ENCODE peak calls at places on chromosome 11, in eight cellular contexts. One of them, this sample, is unnamed.
A peak's percentile ranks its signal among the peaks of the same experiment; 100 is the strongest.

GRCh38 chr11:46718155-46719019 is 626 bp upstream of the F2 start:
- DNase-seq in Kasumi-1: no peak
- DNase-seq in NCI-H1092 treated with DMSO at 0.1 percent for 48 hours: peak; percentile 39
- DNase-seq in activated T-helper 1 cell treated with anti-CD3 and anti-CD28 coated beads, Interleukin-12 subunit alpha, Interleukin-12 subunit beta, Interleukin-2, Interleukin-4 antibody, amounts not matched to agents 30 ng/mL and 10 ng/mL and 1 ng/mL, durations not matched to agents 14 hours and 24 hours and 36 hours: no peak
- DNase-seq in stimulated activated CD8-positive, alpha-beta memory T cell treated with anti-CD3 and anti-CD28 coated beads, Interleukin-7, amount 100 ng/mL, for 1 hour: no peak
- DNase-seq in ovary: no peak
- DNase-seq in stimulated activated CD4-positive, alpha-beta T cell treated with anti-CD3 and anti-CD28 coated beads, Interleukin-15, amount 100 ng/mL, for 1 hour: no peak
- DNase-seq in NCI-H2081: peak; percentile 64
- DNase-seq in this sample: no peak

GRCh38 chr11:71137376-71137775 is 115.0 kb downstream of the SHANK2 start:
- DNase-seq in Kasumi-1: no peak
- DNase-seq in NCI-H1092 treated with DMSO at 0.1 percent for 48 hours: no peak
- DNase-seq in activated T-helper 1 cell treated with anti-CD3 and anti-CD28 coated beads, Interleukin-12 subunit alpha, Interleukin-12 subunit beta, Interleukin-2, Interleukin-4 antibody, amounts not matched to agents 30 ng/mL and 10 ng/mL and 1 ng/mL, durations not matched to agents 14 hours and 24 hours and 36 hours: no peak
- DNase-seq in stimulated activated CD8-positive, alpha-beta memory T cell treated with anti-CD3 and anti-CD28 coated beads, Interleukin-7, amount 100 ng/mL, for 1 hour: no peak
- DNase-seq in ovary: no peak
- DNase-seq in stimulated activated CD4-positive, alpha-beta T cell treated with anti-CD3 and anti-CD28 coated beads, Interleukin-15, amount 100 ng/mL, for 1 hour: no peak
- DNase-seq in NCI-H2081: no peak
- DNase-seq in this sample: no peak

GRCh38 chr11:120233207-120233803 is 6.6 kb upstream of the POU2F3 start:
- DNase-seq in Kasumi-1: no peak
- DNase-seq in NCI-H1092 treated with DMSO at 0.1 percent for 48 hours: no peak
- DNase-seq in activated T-helper 1 cell treated with anti-CD3 and anti-CD28 coated beads, Interleukin-12 subunit alpha, Interleukin-12 subunit beta, Interleukin-2, Interleukin-4 antibody, amounts not matched to agents 30 ng/mL and 10 ng/mL and 1 ng/mL, durations not matched to agents 14 hours and 24 hours and 36 hours: no peak
- DNase-seq in stimulated activated CD8-positive, alpha-beta memory T cell treated with anti-CD3 and anti-CD28 coated beads, Interleukin-7, amount 100 ng/mL, for 1 hour: no peak
- DNase-seq in ovary: no peak
- DNase-seq in stimulated activated CD4-positive, alpha-beta T cell treated with anti-CD3 and anti-CD28 coated beads, Interleukin-15, amount 100 ng/mL, for 1 hour: no peak
- DNase-seq in NCI-H2081: no peak
- DNase-seq in this sample: no peak

GRCh38 chr11:117286588-117286987 is 4.6 kb upstream of the BACE1-AS start:
- DNase-seq in Kasumi-1: no peak
- DNase-seq in NCI-H1092 treated with DMSO at 0.1 percent for 48 hours: no peak
- DNase-seq in activated T-helper 1 cell treated with anti-CD3 and anti-CD28 coated beads, Interleukin-12 subunit alpha, Interleukin-12 subunit beta, Interleukin-2, Interleukin-4 antibody, amounts not matched to agents 30 ng/mL and 10 ng/mL and 1 ng/mL, durations not matched to agents 14 hours and 24 hours and 36 hours: no peak
- DNase-seq in stimulated activated CD8-positive, alpha-beta memory T cell treated with anti-CD3 and anti-CD28 coated beads, Interleukin-7, amount 100 ng/mL, for 1 hour: no peak
- DNase-seq in ovary: no peak
- DNase-seq in stimulated activated CD4-positive, alpha-beta T cell treated with anti-CD3 and anti-CD28 coated beads, Interleukin-15, amount 100 ng/mL, for 1 hour: no peak
- DNase-seq in NCI-H2081: no peak
- DNase-seq in this sample: no peak

GRCh38 chr11:18282626-18283025 is 16.6 kb downstream of the SAA1 start:
- DNase-seq in Kasumi-1: no peak
- DNase-seq in NCI-H1092 treated with DMSO at 0.1 percent for 48 hours: no peak
- DNase-seq in activated T-helper 1 cell treated with anti-CD3 and anti-CD28 coated beads, Interleukin-12 subunit alpha, Interleukin-12 subunit beta, Interleukin-2, Interleukin-4 antibody, amounts not matched to agents 30 ng/mL and 10 ng/mL and 1 ng/mL, durations not matched to agents 14 hours and 24 hours and 36 hours: no peak
- DNase-seq in stimulated activated CD8-positive, alpha-beta memory T cell treated with anti-CD3 and anti-CD28 coated beads, Interleukin-7, amount 100 ng/mL, for 1 hour: no peak
- DNase-seq in ovary: no peak
- DNase-seq in stimulated activated CD4-positive, alpha-beta T cell treated with anti-CD3 and anti-CD28 coated beads, Interleukin-15, amount 100 ng/mL, for 1 hour: no peak
- DNase-seq in NCI-H2081: no peak
- DNase-seq in this sample: no peak

GRCh38 chr11:129846508-129847335 is 31.1 kb downstream of the TMEM45B start:
- DNase-seq in Kasumi-1: no peak
- DNase-seq in NCI-H1092 treated with DMSO at 0.1 percent for 48 hours: no peak
- DNase-seq in activated T-helper 1 cell treated with anti-CD3 and anti-CD28 coated beads, Interleukin-12 subunit alpha, Interleukin-12 subunit beta, Interleukin-2, Interleukin-4 antibody, amounts not matched to agents 30 ng/mL and 10 ng/mL and 1 ng/mL, durations not matched to agents 14 hours and 24 hours and 36 hours: no peak
- DNase-seq in stimulated activated CD8-positive, alpha-beta memory T cell treated with anti-CD3 and anti-CD28 coated beads, Interleukin-7, amount 100 ng/mL, for 1 hour: no peak
- DNase-seq in ovary: no peak
- DNase-seq in stimulated activated CD4-positive, alpha-beta T cell treated with anti-CD3 and anti-CD28 coated beads, Interleukin-15, amount 100 ng/mL, for 1 hour: no peak
- DNase-seq in NCI-H2081: peak; percentile 59
- DNase-seq in this sample: no peak

GRCh38 chr11:69207165-69207889 is 51.6 kb downstream of the SMIM38 start:
- DNase-seq in Kasumi-1: no peak
- DNase-seq in NCI-H1092 treated with DMSO at 0.1 percent for 48 hours: no peak
- DNase-seq in activated T-helper 1 cell treated with anti-CD3 and anti-CD28 coated beads, Interleukin-12 subunit alpha, Interleukin-12 subunit beta, Interleukin-2, Interleukin-4 antibody, amounts not matched to agents 30 ng/mL and 10 ng/mL and 1 ng/mL, durations not matched to agents 14 hours and 24 hours and 36 hours: no peak
- DNase-seq in stimulated activated CD8-positive, alpha-beta memory T cell treated with anti-CD3 and anti-CD28 coated beads, Interleukin-7, amount 100 ng/mL, for 1 hour: no peak
- DNase-seq in ovary: no peak
- DNase-seq in stimulated activated CD4-positive, alpha-beta T cell treated with anti-CD3 and anti-CD28 coated beads, Interleukin-15, amount 100 ng/mL, for 1 hour: no peak
- DNase-seq in NCI-H2081: no peak
- DNase-seq in this sample: no peak

GRCh38 chr11:1425439-1425838 is 35.7 kb downstream of the BRSK2 start:
- DNase-seq in Kasumi-1: no peak
- DNase-seq in NCI-H1092 treated with DMSO at 0.1 percent for 48 hours: no peak
- DNase-seq in activated T-helper 1 cell treated with anti-CD3 and anti-CD28 coated beads, Interleukin-12 subunit alpha, Interleukin-12 subunit beta, Interleukin-2, Interleukin-4 antibody, amounts not matched to agents 30 ng/mL and 10 ng/mL and 1 ng/mL, durations not matched to agents 14 hours and 24 hours and 36 hours: no peak
- DNase-seq in stimulated activated CD8-positive, alpha-beta memory T cell treated with anti-CD3 and anti-CD28 coated beads, Interleukin-7, amount 100 ng/mL, for 1 hour: no peak
- DNase-seq in ovary: no peak
- DNase-seq in stimulated activated CD4-positive, alpha-beta T cell treated with anti-CD3 and anti-CD28 coated beads, Interleukin-15, amount 100 ng/mL, for 1 hour: no peak
- DNase-seq in NCI-H2081: no peak
- DNase-seq in this sample: no peak

GRCh38 chr11:119505861-119506260 is 82.9 kb upstream of the THY1 start:
- DNase-seq in Kasumi-1: no peak
- DNase-seq in NCI-H1092 treated with DMSO at 0.1 percent for 48 hours: peak; percentile 56
- DNase-seq in activated T-helper 1 cell treated with anti-CD3 and anti-CD28 coated beads, Interleukin-12 subunit alpha, Interleukin-12 subunit beta, Interleukin-2, Interleukin-4 antibody, amounts not matched to agents 30 ng/mL and 10 ng/mL and 1 ng/mL, durations not matched to agents 14 hours and 24 hours and 36 hours: no peak
- DNase-seq in stimulated activated CD8-positive, alpha-beta memory T cell treated with anti-CD3 and anti-CD28 coated beads, Interleukin-7, amount 100 ng/mL, for 1 hour: no peak
- DNase-seq in ovary: peak; percentile 47
- DNase-seq in stimulated activated CD4-positive, alpha-beta T cell treated with anti-CD3 and anti-CD28 coated beads, Interleukin-15, amount 100 ng/mL, for 1 hour: no peak
- DNase-seq in NCI-H2081: no peak
- DNase-seq in this sample: no peak

GRCh38 chr11:83437939-83438338 is 151.8 kb upstream of the CCDC90B start:
- DNase-seq in Kasumi-1: no peak
- DNase-seq in NCI-H1092 treated with DMSO at 0.1 percent for 48 hours: no peak
- DNase-seq in activated T-helper 1 cell treated with anti-CD3 and anti-CD28 coated beads, Interleukin-12 subunit alpha, Interleukin-12 subunit beta, Interleukin-2, Interleukin-4 antibody, amounts not matched to agents 30 ng/mL and 10 ng/mL and 1 ng/mL, durations not matched to agents 14 hours and 24 hours and 36 hours: no peak
- DNase-seq in stimulated activated CD8-positive, alpha-beta memory T cell treated with anti-CD3 and anti-CD28 coated beads, Interleukin-7, amount 100 ng/mL, for 1 hour: no peak
- DNase-seq in ovary: no peak
- DNase-seq in stimulated activated CD4-positive, alpha-beta T cell treated with anti-CD3 and anti-CD28 coated beads, Interleukin-15, amount 100 ng/mL, for 1 hour: no peak
- DNase-seq in NCI-H2081: no peak
- DNase-seq in this sample: no peak

GRCh38 chr11:63762662-63763505 is 5.7 kb downstream of the ZFTA start:
- DNase-seq in Kasumi-1: no peak
- DNase-seq in NCI-H1092 treated with DMSO at 0.1 percent for 48 hours: no peak
- DNase-seq in activated T-helper 1 cell treated with anti-CD3 and anti-CD28 coated beads, Interleukin-12 subunit alpha, Interleukin-12 subunit beta, Interleukin-2, Interleukin-4 antibody, amounts not matched to agents 30 ng/mL and 10 ng/mL and 1 ng/mL, durations not matched to agents 14 hours and 24 hours and 36 hours: no peak
- DNase-seq in stimulated activated CD8-positive, alpha-beta memory T cell treated with anti-CD3 and anti-CD28 coated beads, Interleukin-7, amount 100 ng/mL, for 1 hour: no peak
- DNase-seq in ovary: peak; percentile 67
- DNase-seq in stimulated activated CD4-positive, alpha-beta T cell treated with anti-CD3 and anti-CD28 coated beads, Interleukin-15, amount 100 ng/mL, for 1 hour: no peak
- DNase-seq in NCI-H2081: peak; percentile 15
- DNase-seq in this sample: no peak

This sample was measured in cerebellar nuclear complex.